ENCODE peak calls at places on chromosomes 11 and 22, in four cellular contexts. One of them, this sample, is unnamed.

GRCh38 chr11:76962583-76963416 is 71.4 kb upstream of the B3GNT6 start:
- DNase-seq in colonic mucosa: peak; percentile 67
- DNase-seq in choroid plexus epithelial cell: no peak
- DNase-seq in hypothalamus: no peak
- DNase-seq in this sample: no peak

GRCh38 chr22:43777204-43777671 is 34.9 kb downstream of the EFCAB6 start:
- DNase-seq in colonic mucosa: no peak
- DNase-seq in choroid plexus epithelial cell: peak; percentile 27
- DNase-seq in hypothalamus: no peak
- DNase-seq in this sample: peak; percentile 61

GRCh38 chr11:115409116-115409663 is 95.0 kb downstream of the CADM1 start:
- DNase-seq in colonic mucosa: no peak
- DNase-seq in choroid plexus epithelial cell: no peak
- DNase-seq in hypothalamus: no peak
- DNase-seq in this sample: no peak

GRCh38 chr11:28819741-28820140 is 711.6 kb downstream of the METTL15 start:
- DNase-seq in colonic mucosa: no peak
- DNase-seq in choroid plexus epithelial cell: no peak
- DNase-seq in hypothalamus: no peak
- DNase-seq in this sample: no peak

GRCh38 chr22:24930678-24931077 is 15.8 kb downstream of the LHFPL7 start:
- DNase-seq in colonic mucosa: no peak
- DNase-seq in choroid plexus epithelial cell: no peak
- DNase-seq in hypothalamus: no peak
- DNase-seq in this sample: no peak

GRCh38 chr11:116478676-116479075 is 294.1 kb downstream of the BUD13 start:
- DNase-seq in colonic mucosa: no peak
- DNase-seq in choroid plexus epithelial cell: no peak
- DNase-seq in hypothalamus: no peak
- DNase-seq in this sample: no peak

GRCh38 chr11:74388678-74389327 is 9.4 kb downstream of the PGM2L1 start:
- DNase-seq in colonic mucosa: peak; percentile 81
- DNase-seq in choroid plexus epithelial cell: peak; percentile 74
- DNase-seq in hypothalamus: no peak
- DNase-seq in this sample: peak; percentile 92

GRCh38 chr11:120832609-120833221 is 191.2 kb upstream of the TBCEL start:
- DNase-seq in colonic mucosa: no peak
- DNase-seq in choroid plexus epithelial cell: no peak
- DNase-seq in hypothalamus: no peak
- DNase-seq in this sample: peak; percentile 38

GRCh38 chr22:45212992-45213751 is 27.5 kb downstream of the KIAA0930 start:
- DNase-seq in colonic mucosa: no peak
- DNase-seq in choroid plexus epithelial cell: peak; percentile 23
- DNase-seq in hypothalamus: peak; percentile 39
- DNase-seq in this sample: no peak

GRCh38 chr11:62324738-62325556 is 12.3 kb upstream of the ASRGL1 start:
- DNase-seq in colonic mucosa: peak; percentile 40
- DNase-seq in choroid plexus epithelial cell: peak; percentile 64
- DNase-seq in hypothalamus: peak; percentile 31
- DNase-seq in this sample: peak; percentile 46

GRCh38 chr22:36144886-36145541 is 15.5 kb downstream of the APOL3 start:
- DNase-seq in colonic mucosa: peak; percentile 40
- DNase-seq in choroid plexus epithelial cell: peak; percentile 86
- DNase-seq in hypothalamus: no peak
- DNase-seq in this sample: peak; percentile 81

GRCh38 chr22:27157090-27157489 is 499.7 kb downstream of the MIAT start:
- DNase-seq in colonic mucosa: no peak
- DNase-seq in choroid plexus epithelial cell: no peak
- DNase-seq in hypothalamus: no peak
- DNase-seq in this sample: no peak

GRCh38 chr11:35747638-35748037 is 85.1 kb downstream of the TRIM44 start:
- DNase-seq in colonic mucosa: no peak
- DNase-seq in choroid plexus epithelial cell: no peak
- DNase-seq in hypothalamus: no peak
- DNase-seq in this sample: peak; percentile 17

GRCh38 chr11:27757953-27758352 is 57.7 kb upstream of the BDNF start:
- DNase-seq in colonic mucosa: no peak
- DNase-seq in choroid plexus epithelial cell: peak; percentile 74
- DNase-seq in hypothalamus: no peak
- DNase-seq in this sample: no peak

GRCh38 chr11:35407041-35407440 is 12.3 kb downstream of the SLC1A2 start:
- DNase-seq in colonic mucosa: no peak
- DNase-seq in choroid plexus epithelial cell: no peak
- DNase-seq in hypothalamus: no peak
- DNase-seq in this sample: no peak

GRCh38 chr11:14774738-14775137 is 117.3 kb downstream of the CYP2R1 start:
- DNase-seq in colonic mucosa: no peak
- DNase-seq in choroid plexus epithelial cell: no peak
- DNase-seq in hypothalamus: no peak
- DNase-seq in this sample: no peak

GRCh38 chr22:48902983-48903650 is 924.6 kb downstream of the BRD1 start:
- DNase-seq in colonic mucosa: no peak
- DNase-seq in choroid plexus epithelial cell: no peak
- DNase-seq in hypothalamus: no peak
- DNase-seq in this sample: no peak

GRCh38 chr11:101436511-101437142 is 147.2 kb downstream of the TRPC6 start:
- DNase-seq in colonic mucosa: peak; percentile 41
- DNase-seq in choroid plexus epithelial cell: peak; percentile 62
- DNase-seq in hypothalamus: no peak
- DNase-seq in this sample: peak; percentile 43

GRCh38 chr22:17836977-17837742 is 62.9 kb upstream of the BID start:
- DNase-seq in colonic mucosa: no peak
- DNase-seq in choroid plexus epithelial cell: peak; percentile 8
- DNase-seq in hypothalamus: no peak
- DNase-seq in this sample: no peak

GRCh38 chr22:46262449-46263207 is 515 bp downstream of the PKDREJ start:
- DNase-seq in colonic mucosa: peak; percentile 72
- DNase-seq in choroid plexus epithelial cell: peak; percentile 49
- DNase-seq in hypothalamus: no peak
- DNase-seq in this sample: peak; percentile 66

GRCh38 chr22:46679711-46680269 is 58.3 kb downstream of the CERK start:
- DNase-seq in colonic mucosa: no peak
- DNase-seq in choroid plexus epithelial cell: no peak
- DNase-seq in hypothalamus: no peak
- DNase-seq in this sample: no peak

GRCh38 chr22:46564084-46564714 is 26.8 kb upstream of the CELSR1 start:
- DNase-seq in colonic mucosa: peak; percentile 65
- DNase-seq in choroid plexus epithelial cell: no peak
- DNase-seq in hypothalamus: no peak
- DNase-seq in this sample: no peak

GRCh38 chr11:3000032-3000961 is 8.2 kb upstream of the NAP1L4 start:
- DNase-seq in colonic mucosa: no peak
- DNase-seq in choroid plexus epithelial cell: peak; percentile 86
- DNase-seq in hypothalamus: peak; percentile 88
- DNase-seq in this sample: peak; percentile 93

GRCh38 chr11:126380909-126381308 is 25.4 kb downstream of the ST3GAL4 start:
- DNase-seq in colonic mucosa: no peak
- DNase-seq in choroid plexus epithelial cell: no peak
- DNase-seq in hypothalamus: no peak
- DNase-seq in this sample: no peak

GRCh38 chr11:68014157-68014965 is 4.2 kb downstream of the ALDH3B1 start:
- DNase-seq in colonic mucosa: peak; percentile 80
- DNase-seq in choroid plexus epithelial cell: peak; percentile 83
- DNase-seq in hypothalamus: no peak
- DNase-seq in this sample: no peak

GRCh38 chr11:13183826-13184196 is 93.8 kb upstream of the BMAL1 start:
- DNase-seq in colonic mucosa: no peak
- DNase-seq in choroid plexus epithelial cell: no peak
- DNase-seq in hypothalamus: no peak
- DNase-seq in this sample: no peak

GRCh38 chr22:40509401-40510134 is 127.0 kb downstream of the MRTFA start:
- DNase-seq in colonic mucosa: peak; percentile 44
- DNase-seq in choroid plexus epithelial cell: peak; percentile 97
- DNase-seq in hypothalamus: no peak
- DNase-seq in this sample: peak; percentile 18